ENCODE peak calls at places on chromosomes 2 and 18, in nine cellular contexts. O is activated T-helper 1 cell treated with Interleukin-2 at 50 U/mL for 16 hours, G is NCI-H1105 treated with DMSO at 0.1 percent for 48 hours, Q is Kasumi-1, B is smooth muscle cell of the brain vasculature, M is fibroblast of villous mesenchyme, T is A172, I is neuronal stem cell, K is HCEC 1CT. L is an unnamed sample.

GRCh38 chr2:172429351-172429968 is 2.1 kb downstream of the ITGA6 start:
- DNase-seq in M (peak; percentile 22), O (no peak), G (no peak), T (no peak), I (no peak), B (no peak), Q (no peak), K (no peak), L (no peak)

GRCh38 chr2:36329251-36329650 is 26.3 kb upstream of the CRIM1 start:
- DNase-seq in T (no peak), M (no peak), Q (no peak), O (no peak), G (no peak), K (peak; percentile 28), I (no peak), B (no peak), L (no peak)

GRCh38 chr18:23131693-23132319 is 3.5 kb upstream of the CABLES1 start:
- DNase-seq in I (peak; percentile 74), O (no peak), B (no peak), M (peak; percentile 86), T (peak; percentile 78), G (peak; percentile 66), K (peak; percentile 60), Q (peak; percentile 72), L (no peak)

GRCh38 chr2:131517106-131517831 is 10.4 kb upstream of the CCDC74A start:
- DNase-seq in M (no peak), I (no peak), T (no peak), O (no peak), K (no peak), B (no peak), Q (no peak), G (no peak), L (peak; percentile 56)

GRCh38 chr18:50094221-50094773 is 100.7 kb downstream of the MYO5B start:
- DNase-seq in T (no peak), Q (no peak), M (no peak), B (no peak), O (no peak), K (no peak), I (no peak), G (no peak), L (no peak)

GRCh38 chr2:96413067-96413722 is 77.6 kb downstream of the NCAPH start:
- DNase-seq in T (peak; percentile 35), K (no peak), B (no peak), G (no peak), O (no peak), Q (no peak), I (no peak), M (no peak), L (no peak)

GRCh38 chr2:128456281-128456680 is 137.6 kb upstream of the HS6ST1 start:
- DNase-seq in M (no peak), B (no peak), T (no peak), Q (no peak), O (no peak), G (no peak), I (no peak), K (no peak), L (no peak)

GRCh38 chr2:3708576-3708975 is 5.2 kb downstream of the DCDC2C start:
- DNase-seq in T (no peak), B (no peak), O (no peak), M (no peak), K (no peak), G (no peak), I (no peak), Q (no peak), L (no peak)

GRCh38 chr18:59140287-59140885 is 702 bp downstream of the SEC11C start:
- DNase-seq in Q (peak; percentile 50), T (peak; percentile 27), B (no peak), M (peak; percentile 42), I (peak; percentile 29), G (peak; percentile 60), O (no peak), K (peak; percentile 15), L (no peak)

GRCh38 chr2:189142893-189143759 is 36.4 kb downstream of the COL5A2 start:
- DNase-seq in I (peak; percentile 39), M (peak; percentile 41), B (no peak), Q (peak; percentile 90), G (peak; percentile 19), O (peak; percentile 5), T (peak; percentile 76), K (peak; percentile 69), L (no peak)

GRCh38 chr2:168948621-168949212 is 47.6 kb downstream of the G6PC2 start:
- DNase-seq in M (peak; percentile 7), B (no peak), K (peak; percentile 6), T (peak; percentile 13), G (no peak), Q (peak; percentile 73), I (peak; percentile 4), O (no peak), L (no peak)

GRCh38 chr2:127084611-127085031 is 22.3 kb downstream of the BIN1 start:
- DNase-seq in B (no peak), K (no peak), I (no peak), O (no peak), M (peak; percentile 85), G (no peak), T (peak; percentile 65), Q (peak; percentile 34), L (no peak)

GRCh38 chr18:78979682-78980278 is at the start of gene SALL3:
- DNase-seq in G (peak; percentile 15), O (no peak), Q (no peak), T (no peak), I (no peak), K (no peak), B (no peak), M (no peak), L (no peak)

GRCh38 chr2:16725549-16725948 is 59.9 kb upstream of the CYRIA start:
- DNase-seq in K (no peak), Q (no peak), T (no peak), I (no peak), B (no peak), M (no peak), G (no peak), O (no peak), L (no peak)

GRCh38 chr18:12895016-12895415 is 11.0 kb upstream of the PTPN2 start:
- DNase-seq in B (no peak), M (no peak), K (no peak), O (no peak), G (no peak), Q (no peak), I (no peak), T (no peak), L (no peak)

GRCh38 chr18:48898521-48898920 is 52.2 kb downstream of the SMAD7 start:
- DNase-seq in Q (no peak), G (no peak), O (no peak), T (no peak), M (no peak), I (no peak), B (no peak), K (no peak), L (no peak)

GRCh38 chr2:206143451-206143850 is 15.8 kb downstream of the NDUFS1 start:
- DNase-seq in K (no peak), Q (no peak), T (no peak), G (no peak), M (no peak), O (no peak), B (no peak), I (no peak), L (no peak)

GRCh38 chr2:186592137-186592875 is 2.5 kb downstream of the ITGAV start:
- DNase-seq in G (no peak), B (no peak), T (no peak), M (no peak), I (no peak), K (no peak), O (no peak), Q (no peak), L (no peak)

GRCh38 chr2:43210467-43211303 is 15.7 kb downstream of the ZFP36L2 start:
- DNase-seq in M (peak; percentile 93), T (no peak), B (no peak), Q (peak; percentile 95), K (no peak), O (no peak), G (no peak), I (no peak), L (no peak)

GRCh38 chr2:207892676-207893402 is 123.1 kb upstream of the FZD5 start:
- DNase-seq in O (no peak), Q (no peak), G (no peak), K (no peak), I (no peak), T (no peak), M (no peak), B (no peak), L (no peak)